ENCODE peak calls at places on chromosomes 12 and 14, in ten cellular contexts. E is psoas muscle; W is HCT116; H is left lung; M is breast epithelium; G is OCI-LY7; T is lung; B is stomach; I is GM23248; L is CD8-positive, alpha-beta memory T cell. P is an unnamed sample.

GRCh38 chr12:116765271-116765670 is 27.2 kb downstream of the RNFT2 start:
- DNase-seq in E (no peak), W (no peak), H (no peak), M (no peak), G (no peak), T (no peak), B (no peak), I (no peak), L (no peak), P (no peak)

GRCh38 chr14:94469261-94469660 is 6.7 kb downstream of the SERPINA9 start:
- DNase-seq in E (no peak), W (no peak), H (no peak), M (no peak), G (no peak), T (no peak), B (no peak), I (no peak), L (no peak), P (no peak)

GRCh38 chr14:93946104-93946503 is 19.0 kb downstream of the FAM181A start:
- DNase-seq in E (peak; percentile 75), W (no peak), H (peak; percentile 20), M (no peak), G (no peak), T (no peak), B (no peak), I (peak; percentile 24), L (no peak), P (no peak)

GRCh38 chr12:9827209-9827888 is at the start of gene KLRF1:
- DNase-seq in E (no peak), W (no peak), H (no peak), M (no peak), G (no peak), T (no peak), B (no peak), I (no peak), L (no peak), P (no peak)

GRCh38 chr14:86596024-86596423 is 1066.1 kb downstream of the FLRT2 start:
- DNase-seq in E (no peak), W (no peak), H (no peak), M (no peak), G (no peak), T (no peak), B (no peak), I (no peak), L (no peak), P (no peak)

GRCh38 chr14:37326434-37326833 is 128.7 kb downstream of the MIPOL1 start:
- DNase-seq in E (no peak), W (no peak), H (no peak), M (no peak), G (no peak), T (no peak), B (no peak), I (no peak), L (no peak), P (no peak)

GRCh38 chr12:55681142-55682077 is 26.3 kb downstream of the ITGA7 start:
- DNase-seq in E (peak; percentile 92), W (peak; percentile 87), H (peak; percentile 84), M (no peak), G (no peak), T (peak; percentile 77), B (peak; percentile 71), I (peak; percentile 76), L (no peak), P (peak; percentile 72)

GRCh38 chr12:123141615-123142517 is 9.0 kb downstream of the PITPNM2 start:
- DNase-seq in E (no peak), W (peak; percentile 33), H (no peak), M (no peak), G (no peak), T (peak; percentile 69), B (peak; percentile 64), I (peak; percentile 91), L (no peak), P (peak; percentile 61)

GRCh38 chr12:10672231-10672868 is 1.5 kb downstream of the STYK1 start:
- DNase-seq in E (no peak), W (no peak), H (no peak), M (no peak), G (no peak), T (no peak), B (peak; percentile 68), I (no peak), L (peak; percentile 40), P (no peak)

DNA sequence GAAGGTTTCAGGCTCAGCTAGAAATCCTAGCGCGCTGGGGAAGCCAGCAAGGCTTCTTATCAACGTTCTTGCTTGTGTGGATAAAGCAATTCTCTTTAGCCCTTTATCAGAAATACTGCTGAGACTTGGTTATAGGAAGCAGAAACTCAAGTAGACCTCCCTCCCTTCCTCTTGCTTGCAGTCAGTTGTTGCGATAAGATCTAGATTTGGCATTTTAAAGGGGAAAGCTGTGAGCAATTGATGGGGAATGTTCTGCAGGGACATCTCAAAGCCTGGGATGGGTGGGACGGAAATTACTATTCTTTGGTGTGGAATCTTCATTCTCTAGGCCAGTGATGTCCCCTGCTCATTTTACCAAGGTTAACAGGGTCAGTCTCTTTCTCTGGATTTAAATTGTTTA is 76.4 kb upstream of the ANO4 start:
- DNase-seq in E (no peak), W (no peak), H (no peak), M (no peak), G (no peak), T (no peak), B (no peak), I (peak; percentile 71), L (no peak), P (no peak)
- H3K4me1 ChIP-seq in E (no peaks in the 10 kb centered on the region), W (no peaks in the 10 kb centered on the region), H (no peaks in the 10 kb centered on the region), M (no peaks in the 10 kb centered on the region), G (no peaks in the 10 kb centered on the region), T (no peaks in the 10 kb centered on the region), B (peaks cover 6% of the 10 kb centered on the region), I (peaks cover 15% of the 10 kb centered on the region), L (no peaks in the 10 kb centered on the region), P (no peaks in the 10 kb centered on the region)

DNA sequence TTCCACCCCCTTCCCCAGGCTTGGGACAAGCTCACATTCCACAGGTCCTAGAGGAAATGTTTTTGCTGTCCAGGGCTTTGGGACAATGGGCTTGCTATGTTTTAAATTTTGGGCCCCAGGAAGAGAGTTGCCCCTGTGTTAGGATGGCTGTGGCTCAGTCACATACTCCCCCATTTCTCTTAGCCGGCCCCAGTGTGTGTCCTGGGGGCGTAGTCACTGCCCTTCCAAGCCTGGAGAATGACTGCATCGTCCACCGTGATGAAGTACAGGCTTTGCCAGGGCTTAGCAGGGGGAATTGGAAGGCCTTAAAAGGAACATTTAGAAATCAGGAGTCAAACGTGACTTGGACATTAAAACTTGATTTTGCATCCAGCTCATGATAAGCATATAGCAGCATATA is 293.6 kb downstream of the CACNA1C start:
- DNase-seq in E (no peak), W (no peak), H (no peak), M (no peak), G (no peak), T (no peak), B (no peak), I (peak; percentile 37), L (no peak), P (no peak)
- H3K27ac ChIP-seq in E (no peak overlapping the region), W (no peak overlapping the region), H (no peak overlapping the region), M (no peak overlapping the region), G (no peak overlapping the region), T (no peak overlapping the region), B (no peak overlapping the region), I (no peak overlapping the region), L (no peak overlapping the region), P (no peak overlapping the region)

GRCh38 chr14:99221445-99221844 is 50.6 kb downstream of the BCL11B start:
- DNase-seq in E (no peak), W (no peak), H (no peak), M (no peak), G (no peak), T (no peak), B (no peak), I (no peak), L (no peak), P (no peak)
- H3K4me1 ChIP-seq in E (no peaks in the 10 kb centered on the region), W (peaks cover 4% of the 10 kb centered on the region), H (no peaks in the 10 kb centered on the region), M (no peaks in the 10 kb centered on the region), G (no peaks in the 10 kb centered on the region), T (no peaks in the 10 kb centered on the region), B (no peaks in the 10 kb centered on the region), I (no peaks in the 10 kb centered on the region), L (peaks cover 93% of the 10 kb centered on the region), P (no peaks in the 10 kb centered on the region)

GRCh38 chr12:27187697-27188096 is 56.4 kb upstream of the STK38L start:
- DNase-seq in E (no peak), W (no peak), H (no peak), M (no peak), G (no peak), T (no peak), B (no peak), I (no peak), L (no peak), P (no peak)
- H3K27ac ChIP-seq in E (no peak overlapping the region), W (no peak overlapping the region), H (no peak overlapping the region), M (no peak overlapping the region), G (no peak overlapping the region), T (no peak overlapping the region), B (no peak overlapping the region), I (no peak overlapping the region), L (no peak overlapping the region), P (no peak overlapping the region)

GRCh38 chr12:32894566-32894965 is 2.0 kb downstream of the PKP2 start:
- DNase-seq in E (no peak), W (no peak), H (no peak), M (no peak), G (no peak), T (no peak), B (no peak), I (no peak), L (no peak), P (no peak)
- H3K4me1 ChIP-seq in E (no peaks in the 10 kb centered on the region), W (peaks cover 45% of the 10 kb centered on the region), H (no peaks in the 10 kb centered on the region), M (no peaks in the 10 kb centered on the region), G (no peaks in the 10 kb centered on the region), T (peaks cover 4% of the 10 kb centered on the region), B (no peaks in the 10 kb centered on the region), I (no peaks in the 10 kb centered on the region), L (no peaks in the 10 kb centered on the region), P (peaks cover 16% of the 10 kb centered on the region)

GRCh38 chr14:60067911-60068310 is 23.8 kb upstream of the PCNX4 start:
- DNase-seq in E (no peak), W (no peak), H (no peak), M (no peak), G (no peak), T (no peak), B (no peak), I (no peak), L (no peak), P (no peak)
- H3K27ac ChIP-seq in E (no peak overlapping the region), W (no peak overlapping the region), H (no peak overlapping the region), M (no peak overlapping the region), G (no peak overlapping the region), T (no peak overlapping the region), B (no peak overlapping the region), I (no peak overlapping the region), L (no peak overlapping the region), P (no peak overlapping the region)

P was measured in pancreas.